ENCODE peak calls at places on chromosomes 13 and 19, in four cellular contexts. One of them, this sample, is unnamed. For H3K4me1, the result is how much of the 10 kb centered on the place peaks cover.

GRCh38 chr13:28329395-28330158 is 165.4 kb downstream of the FLT1 start:
- DNase-seq in HCT116: no peak
- DNase-seq in GM23338: no peak
- DNase-seq in OCI-LY7: no peak
- DNase-seq in this sample: peak

GRCh38 chr19:53432088-53432661 is 391 bp downstream of the ZNF761 start:
- DNase-seq in OCI-LY7: peak
- DNase-seq in HCT116: no peak
- DNase-seq in GM23338: peak
- DNase-seq in this sample: peak

GRCh38 chr19:38308006-38308766 is 4.1 kb downstream of the C19orf33 start:
- DNase-seq in GM23338: no peak
- DNase-seq in HCT116: no peak
- DNase-seq in OCI-LY7: no peak
- DNase-seq in this sample: no peak

GRCh38 chr13:111657013-111657412 is 336.6 kb downstream of the TEX29 start:
- DNase-seq in GM23338: no peak
- DNase-seq in HCT116: no peak
- DNase-seq in OCI-LY7: no peak
- DNase-seq in this sample: no peak

GRCh38 chr13:99828114-99828513 is 143.5 kb downstream of the ZIC5 start:
- DNase-seq in OCI-LY7: no peak
- DNase-seq in GM23338: no peak
- DNase-seq in HCT116: no peak
- DNase-seq in this sample: no peak

GRCh38 chr19:33373701-33374405 is at the start of gene CEBPG:
- DNase-seq in HCT116: no peak
- DNase-seq in OCI-LY7: peak
- DNase-seq in GM23338: peak
- DNase-seq in this sample: peak

GRCh38 chr13:94660695-94661324 is 51.5 kb downstream of the SOX21 start:
- DNase-seq in GM23338: peak
- DNase-seq in HCT116: no peak
- DNase-seq in OCI-LY7: peak
- DNase-seq in this sample: peak

GRCh38 chr13:21435710-21436151 is 23.4 kb downstream of the ZDHHC20 start:
- DNase-seq in GM23338: no peak
- DNase-seq in HCT116: peak
- DNase-seq in OCI-LY7: peak
- DNase-seq in this sample: peak

GRCh38 chr13:42992585-42993122 is 613 bp upstream of the EPSTI1 start:
- DNase-seq in GM23338: no peak
- DNase-seq in OCI-LY7: peak
- DNase-seq in HCT116: no peak
- DNase-seq in this sample: no peak

GRCh38 chr13:112619730-112620639 is 32.0 kb upstream of the TUBGCP3 start:
- DNase-seq in GM23338: peak
- DNase-seq in HCT116: peak
- DNase-seq in OCI-LY7: peak
- DNase-seq in this sample: no peak

GRCh38 chr19:511101-511841 is 4.0 kb downstream of the TPGS1 start:
- DNase-seq in HCT116: peak
- DNase-seq in GM23338: no peak
- DNase-seq in OCI-LY7: peak
- DNase-seq in this sample: peak

GRCh38 chr19:7533281-7533819 is 2.2 kb upstream of the PNPLA6 start:
- DNase-seq in GM23338: peak
- DNase-seq in OCI-LY7: no peak
- DNase-seq in HCT116: no peak
- DNase-seq in this sample: peak

GRCh38 chr13:23771966-23772365 is 117.2 kb downstream of the MIPEP start:
- DNase-seq in OCI-LY7: no peak
- DNase-seq in GM23338: no peak
- DNase-seq in HCT116: no peak
- DNase-seq in this sample: peak

GRCh38 chr19:39871886-39872866 is 26.0 kb upstream of the FBL start:
- DNase-seq in OCI-LY7: no peak
- DNase-seq in GM23338: no peak
- DNase-seq in HCT116: no peak
- DNase-seq in this sample: no peak

GRCh38 chr13:98842074-98842473 is 89.6 kb upstream of the SLC15A1 start:
- DNase-seq in OCI-LY7: no peak
- DNase-seq in HCT116: no peak
- DNase-seq in GM23338: no peak
- DNase-seq in this sample: no peak

GRCh38 chr19:10915511-10916091 is 12.8 kb downstream of the YIPF2 start:
- DNase-seq in OCI-LY7: no peak
- DNase-seq in HCT116: no peak
- DNase-seq in GM23338: no peak
- DNase-seq in this sample: peak

GRCh38 chr19:9986787-9987281 is 23.5 kb downstream of the COL5A3 start:
- DNase-seq in GM23338: peak
- DNase-seq in OCI-LY7: no peak
- DNase-seq in HCT116: no peak
- DNase-seq in this sample: peak

GRCh38 chr13:101624210-101624922 is 171.9 kb downstream of the ITGBL1 start:
- DNase-seq in HCT116: no peak
- DNase-seq in OCI-LY7: no peak
- DNase-seq in GM23338: peak
- DNase-seq in this sample: no peak

GRCh38 chr19:43502419-43502976 is 2.0 kb downstream of the PHLDB3 start:
- DNase-seq in GM23338: no peak
- DNase-seq in OCI-LY7: no peak
- DNase-seq in HCT116: no peak
- DNase-seq in this sample: no peak

GRCh38 chr19:3095375-3096191 is 1.4 kb downstream of the GNA11 start:
- DNase-seq in OCI-LY7: no peak
- DNase-seq in HCT116: no peak
- DNase-seq in GM23338: peak
- DNase-seq in this sample: peak

GRCh38 chr13:40639226-40639681 is 27.2 kb downstream of the FOXO1 start:
- DNase-seq in OCI-LY7: no peak
- DNase-seq in HCT116: no peak
- DNase-seq in GM23338: no peak
- DNase-seq in this sample: peak

GRCh38 chr19:18501832-18502231 is 20.0 kb downstream of the ELL start:
- DNase-seq in HCT116: no peak
- DNase-seq in GM23338: no peak
- DNase-seq in OCI-LY7: no peak
- DNase-seq in this sample: no peak

GRCh38 chr13:37769078-37769477 is 100.5 kb downstream of the TRPC4 start:
- DNase-seq in OCI-LY7: peak
- DNase-seq in HCT116: no peak
- DNase-seq in GM23338: peak
- DNase-seq in this sample: peak

GRCh38 chr19:58319241-58319640 is 7.6 kb upstream of the ZSCAN22 start:
- DNase-seq in OCI-LY7: no peak
- DNase-seq in HCT116: no peak
- DNase-seq in GM23338: no peak
- DNase-seq in this sample: no peak

GRCh38 chr13:94444826-94445225 is 34.7 kb downstream of the DCT start:
- DNase-seq in GM23338: no peak
- DNase-seq in HCT116: no peak
- DNase-seq in OCI-LY7: no peak
- DNase-seq in this sample: no peak

GRCh38 chr19:28864577-28865042 is 348.3 kb downstream of the UQCRFS1 start:
- DNase-seq in GM23338: no peak
- DNase-seq in OCI-LY7: no peak
- DNase-seq in HCT116: no peak
- DNase-seq in this sample: no peak

GRCh38 chr13:49395416-49396277 is 48.2 kb downstream of the CAB39L start:
- DNase-seq in OCI-LY7: no peak
- DNase-seq in HCT116: no peak
- DNase-seq in GM23338: no peak
- DNase-seq in this sample: peak

GRCh38 chr19:36894849-36895383 is 21.2 kb downstream of the ZNF829 start:
- DNase-seq in GM23338: no peak
- DNase-seq in OCI-LY7: no peak
- DNase-seq in HCT116: no peak
- DNase-seq in this sample: no peak

GRCh38 chr13:77980592-77980991 is 62.0 kb upstream of the EDNRB start:
- DNase-seq in GM23338: no peak
- DNase-seq in OCI-LY7: no peak
- DNase-seq in HCT116: no peak
- DNase-seq in this sample: peak

GRCh38 chr13:97934590-97934989 is 18.9 kb upstream of the IPO5 start:
- DNase-seq in OCI-LY7: no peak
- DNase-seq in HCT116: no peak
- DNase-seq in GM23338: peak
- DNase-seq in this sample: no peak

GRCh38 chr13:112748947-112749346 is 59.1 kb downstream of the ATP11A start:
- DNase-seq in GM23338: no peak
- DNase-seq in OCI-LY7: no peak
- DNase-seq in HCT116: no peak
- DNase-seq in this sample: peak

GRCh38 chr19:2661615-2662014 is 40.9 kb downstream of the GNG7 start:
- DNase-seq in GM23338: peak
- DNase-seq in HCT116: peak
- DNase-seq in OCI-LY7: peak
- DNase-seq in this sample: peak

GRCh38 chr13:25249001-25249543 is 38.2 kb downstream of the MTMR6 start:
- DNase-seq in HCT116: no peak
- DNase-seq in GM23338: peak
- DNase-seq in OCI-LY7: peak
- DNase-seq in this sample: peak

GRCh38 chr19:18304496-18305312 is 18.2 kb downstream of the LSM4 start:
- DNase-seq in OCI-LY7: peak
- DNase-seq in GM23338: peak
- DNase-seq in HCT116: no peak
- DNase-seq in this sample: peak

GRCh38 chr13:29901714-29902631 is 51.6 kb upstream of the UBL3 start:
- DNase-seq in GM23338: no peak
- DNase-seq in OCI-LY7: no peak
- DNase-seq in HCT116: no peak
- DNase-seq in this sample: peak

GRCh38 chr19:632228-633067 is 889 bp downstream of the POLRMT start:
- DNase-seq in OCI-LY7: peak
- DNase-seq in GM23338: peak
- DNase-seq in HCT116: no peak
- DNase-seq in this sample: peak

GRCh38 chr19:14672043-14672872 is 2.4 kb downstream of the ADGRE3 start:
- DNase-seq in HCT116: no peak
- DNase-seq in GM23338: no peak
- DNase-seq in OCI-LY7: peak
- DNase-seq in this sample: no peak

GRCh38 chr13:46160474-46161066 is 21.4 kb downstream of the LCP1 start:
- DNase-seq in OCI-LY7: peak
- DNase-seq in GM23338: peak
- DNase-seq in HCT116: peak
- DNase-seq in this sample: peak

GRCh38 chr19:33298146-33298911 is 4.0 kb downstream of the CEBPA start:
- DNase-seq in OCI-LY7: no peak
- DNase-seq in HCT116: no peak
- DNase-seq in GM23338: peak
- DNase-seq in this sample: no peak

GRCh38 chr13:44972956-44973581 is 16.2 kb downstream of the NUFIP1 start:
- DNase-seq in GM23338: peak
- DNase-seq in OCI-LY7: peak
- DNase-seq in HCT116: peak
- DNase-seq in this sample: peak

DNA sequence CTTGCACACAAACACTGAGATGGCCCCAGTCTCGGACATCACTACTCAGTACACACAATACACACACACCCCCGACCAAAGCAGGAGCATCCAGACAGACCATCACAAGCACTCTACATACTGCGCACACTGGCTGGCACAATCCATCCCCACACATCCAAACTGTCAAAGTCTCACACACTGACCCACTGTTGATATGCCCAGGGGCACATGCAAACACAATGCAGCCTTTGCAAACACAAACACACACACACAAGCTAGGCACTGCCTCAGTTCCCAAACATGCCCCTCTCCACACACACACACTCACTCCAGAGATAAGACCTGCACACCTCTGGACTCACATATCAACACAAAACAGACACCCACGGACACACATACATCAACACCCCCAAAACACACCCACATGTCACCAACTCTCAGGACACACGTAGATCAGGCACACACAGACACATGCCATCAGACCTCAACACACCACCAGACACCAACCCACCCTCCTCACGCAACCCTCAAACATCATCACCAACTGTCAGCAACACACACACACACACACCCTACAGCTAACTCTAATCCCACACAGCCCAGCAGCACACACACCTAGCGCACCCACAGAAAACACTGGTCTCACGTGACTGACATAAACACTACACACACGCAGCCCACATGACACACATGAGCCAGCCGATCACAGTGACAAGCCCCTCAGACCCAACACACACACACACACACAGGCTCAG is 1.9 kb downstream of the BBC3 start:
- DNase-seq in OCI-LY7: peak
- DNase-seq in GM23338: no peak
- DNase-seq in HCT116: no peak
- DNase-seq in this sample: peak
- H3K4me1 ChIP-seq in OCI-LY7: half or more
- H3K4me1 ChIP-seq in GM23338: under half
- H3K4me1 ChIP-seq in HCT116: under half
- H3K4me1 ChIP-seq in this sample: under half

GRCh38 chr19:41880329-41880708 is 2.7 kb upstream of the ARHGEF1 start:
- DNase-seq in HCT116: no peak
- DNase-seq in OCI-LY7: no peak
- DNase-seq in GM23338: no peak
- DNase-seq in this sample: no peak
- H3K4me3 ChIP-seq in HCT116: no peak
- H3K4me3 ChIP-seq in OCI-LY7: peak
- H3K4me3 ChIP-seq in GM23338: no peak
- H3K4me3 ChIP-seq in this sample: no peak

GRCh38 chr13:60244381-60244780 is 80.7 kb upstream of the DIAPH3 start:
- DNase-seq in GM23338: no peak
- DNase-seq in OCI-LY7: no peak
- DNase-seq in HCT116: no peak
- DNase-seq in this sample: no peak
- TF ChIP-seq EZH2phosphoT487 in GM23338: no peak
- TF ChIP-seq EZH2phosphoT487 in OCI-LY7: no peak
- TF ChIP-seq EZH2phosphoT487 in HCT116: no peak
- TF ChIP-seq EZH2phosphoT487 in this sample: no peak

DNA sequence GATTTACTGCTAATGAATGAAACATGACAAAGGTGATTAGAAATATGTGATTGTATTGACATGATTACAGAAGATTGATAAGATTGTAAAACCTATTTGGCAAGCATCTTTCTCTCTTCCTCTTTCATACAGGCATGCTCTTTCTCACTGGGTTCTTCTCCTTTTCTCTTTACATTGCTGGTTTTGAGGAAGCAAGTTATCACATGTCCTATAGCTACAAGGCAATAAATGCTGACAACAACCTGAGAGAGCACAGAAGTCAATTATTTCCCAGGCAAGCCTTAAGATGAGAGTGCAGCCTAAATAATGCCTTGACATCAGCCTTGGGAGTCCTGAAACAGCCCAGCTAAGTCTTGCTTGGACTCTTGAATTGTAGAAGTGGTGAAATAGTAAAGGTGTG is 875.0 kb downstream of the SLITRK1 start:
- DNase-seq in OCI-LY7: no peak
- DNase-seq in HCT116: no peak
- DNase-seq in GM23338: no peak
- DNase-seq in this sample: no peak
- H3K4me1 ChIP-seq in OCI-LY7: under half
- H3K4me1 ChIP-seq in HCT116: under half
- H3K4me1 ChIP-seq in GM23338: under half
- H3K4me1 ChIP-seq in this sample: under half